ENCODE peak calls at places on chromosomes 7 and 10, in eight cellular contexts. J is A549, V is fibroblast of lung, W is IMR-90, X is hepatocyte, L is uterus, H is aorta, N is AG04450. Z is an unnamed sample.

GRCh38 chr10:50367732-50368131 is 116.4 kb upstream of the ASAH2 start:
- DNase-seq in J (peak), V (peak), N (no peak), X (peak), W (peak), H (no peak), L (no peak), Z (peak)

GRCh38 chr7:48109848-48110663 is 21.0 kb downstream of the UPP1 start:
- DNase-seq in X (peak), W (peak), L (peak), J (peak), H (peak), N (no peak), V (peak), Z (peak)

GRCh38 chr7:74364061-74364460 is 74.9 kb downstream of the CLIP2 start:
- DNase-seq in J (peak), W (no peak), V (no peak), N (no peak), L (no peak), X (no peak), H (no peak), Z (no peak)

GRCh38 chr10:69124558-69125121 is 662 bp downstream of the VPS26A start:
- DNase-seq in J (peak), L (peak), H (peak), X (peak), W (peak), N (peak), V (peak), Z (peak)

GRCh38 chr7:30474485-30474884 is 4.1 kb downstream of the NOD1 start:
- DNase-seq in J (no peak), W (no peak), H (no peak), N (no peak), X (no peak), L (no peak), V (no peak), Z (no peak)

GRCh38 chr7:151993977-151994676 is 31.3 kb upstream of the GALNT11 start:
- DNase-seq in W (no peak), L (no peak), X (no peak), H (no peak), N (no peak), J (no peak), V (peak), Z (no peak)

GRCh38 chr10:132591166-132591971 is 53.8 kb downstream of the INPP5A start:
- DNase-seq in V (peak), H (peak), J (peak), L (no peak), W (peak), N (no peak), X (peak), Z (no peak)

GRCh38 chr7:79610301-79610700 is 156.8 kb upstream of the MAGI2 start:
- DNase-seq in J (no peak), X (no peak), N (no peak), L (no peak), V (no peak), H (no peak), W (peak), Z (no peak)

GRCh38 chr7:131011976-131012375 is 278.0 kb upstream of the KLF14 start:
- DNase-seq in V (peak), X (peak), J (peak), N (peak), L (no peak), W (peak), H (no peak), Z (peak)

GRCh38 chr7:136585954-136586670 is 282.3 kb upstream of the CHRM2 start:
- DNase-seq in N (no peak), W (no peak), J (no peak), V (no peak), H (no peak), X (no peak), L (no peak), Z (no peak)

GRCh38 chr7:2723138-2723850 is 35.3 kb downstream of the AMZ1 start:
- DNase-seq in H (peak), L (no peak), V (no peak), J (no peak), X (no peak), N (no peak), W (no peak), Z (no peak)

GRCh38 chr7:129434172-129434845 is at the start of gene STRIP2:
- DNase-seq in H (peak), W (peak), X (peak), J (peak), L (peak), N (peak), V (peak), Z (peak)

GRCh38 chr7:133629696-133630095 is 376.8 kb downstream of the EXOC4 start:
- DNase-seq in H (no peak), X (no peak), W (peak), J (no peak), L (no peak), V (no peak), N (no peak), Z (no peak)

GRCh38 chr7:27184342-27185012 is 555 bp downstream of the HOXA11 start:
- DNase-seq in N (no peak), H (peak), J (peak), W (peak), L (peak), X (no peak), V (no peak), Z (peak)

GRCh38 chr10:30330512-30331168 is 18.4 kb downstream of the MTPAP start:
- DNase-seq in X (no peak), L (no peak), W (peak), H (no peak), V (peak), N (no peak), J (no peak), Z (no peak)

GRCh38 chr7:155754165-155754564 is 58.1 kb downstream of the SHH start:
- DNase-seq in N (no peak), L (no peak), H (no peak), V (no peak), X (no peak), W (no peak), J (no peak), Z (no peak)

GRCh38 chr7:155752756-155753445 is 59.4 kb downstream of the SHH start:
- DNase-seq in L (no peak), W (no peak), J (no peak), H (no peak), X (no peak), N (no peak), V (no peak), Z (no peak)

GRCh38 chr7:155755026-155755425 is 57.2 kb downstream of the SHH start:
- DNase-seq in V (no peak), W (no peak), H (no peak), X (no peak), N (no peak), J (no peak), L (no peak), Z (no peak)

GRCh38 chr7:155751409-155751808 is 60.9 kb downstream of the SHH start:
- DNase-seq in J (no peak), X (no peak), L (no peak), H (no peak), V (no peak), N (no peak), W (no peak), Z (no peak)

GRCh38 chr7:155753446-155753965 is 58.8 kb downstream of the SHH start:
- DNase-seq in L (no peak), N (no peak), J (no peak), X (no peak), H (no peak), W (no peak), V (no peak), Z (no peak)
- H3K27ac ChIP-seq in L (no peak), N (no peak), J (no peak), X (no peak), H (no peak), W (no peak), V (no peak), Z (no peak)

GRCh38 chr10:63258920-63259678 is 126.0 kb downstream of the NRBF2 start:
- DNase-seq in H (no peak), N (no peak), L (no peak), J (no peak), W (peak), V (peak), X (no peak), Z (no peak)
- H3K4me3 ChIP-seq in H (no peak), N (no peak), L (no peak), J (no peak), W (no peak), V (no peak), X (no peak), Z (no peak)

GRCh38 chr10:125694874-125695273 is 11.9 kb upstream of the TEX36 start:
- DNase-seq in J (peak), V (peak), W (peak), H (no peak), L (no peak), N (peak), X (peak), Z (no peak)
- H3K27ac ChIP-seq in J (peak), V (peak), W (no peak), H (no peak), L (no peak), N (peak), X (no peak), Z (no peak)

GRCh38 chr10:16777473-16778370 is 39.5 kb downstream of the RSU1 start:
- DNase-seq in L (peak), H (no peak), W (peak), N (peak), V (peak), X (peak), J (peak), Z (peak)

GRCh38 chr10:16776896-16777295 is 40.3 kb downstream of the RSU1 start:
- DNase-seq in J (no peak), H (no peak), L (no peak), X (no peak), N (no peak), W (peak), V (no peak), Z (no peak)

GRCh38 chr10:16780338-16780880 is 36.8 kb downstream of the RSU1 start:
- DNase-seq in X (no peak), N (no peak), L (no peak), H (no peak), J (no peak), V (no peak), W (no peak), Z (no peak)

GRCh38 chr10:16779375-16779774 is 37.8 kb downstream of the RSU1 start:
- DNase-seq in L (no peak), W (no peak), N (no peak), H (no peak), J (no peak), X (no peak), V (no peak), Z (peak)
- H3K4me3 ChIP-seq in L (no peak), W (no peak), N (no peak), H (no peak), J (no peak), X (no peak), V (no peak), Z (no peak)

DNA sequence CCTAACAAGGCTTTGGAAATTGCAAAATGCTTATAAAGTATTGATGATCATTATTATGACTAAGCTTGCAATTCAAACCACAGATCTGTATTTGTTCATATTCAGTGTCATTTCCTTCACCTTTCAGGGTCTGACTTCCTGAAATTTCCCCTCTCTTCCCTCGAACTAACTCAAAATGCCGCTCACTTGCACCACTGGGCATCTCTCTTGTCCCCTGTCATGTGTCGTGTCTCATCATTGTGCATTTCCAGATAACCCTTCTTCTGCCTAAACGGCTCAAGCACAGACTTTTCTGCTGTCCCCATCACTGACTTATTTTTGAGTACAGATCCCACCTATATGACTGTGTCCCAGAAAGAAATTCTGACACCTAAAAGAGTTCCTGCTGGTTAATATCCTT is 41.0 kb upstream of the CELF2 start:
- DNase-seq in J (no peak), N (no peak), W (no peak), X (no peak), H (no peak), L (no peak), V (no peak), Z (no peak)
- H3K27ac ChIP-seq in J (no peak), N (no peak), W (no peak), X (no peak), H (no peak), L (no peak), V (no peak), Z (no peak)

DNA sequence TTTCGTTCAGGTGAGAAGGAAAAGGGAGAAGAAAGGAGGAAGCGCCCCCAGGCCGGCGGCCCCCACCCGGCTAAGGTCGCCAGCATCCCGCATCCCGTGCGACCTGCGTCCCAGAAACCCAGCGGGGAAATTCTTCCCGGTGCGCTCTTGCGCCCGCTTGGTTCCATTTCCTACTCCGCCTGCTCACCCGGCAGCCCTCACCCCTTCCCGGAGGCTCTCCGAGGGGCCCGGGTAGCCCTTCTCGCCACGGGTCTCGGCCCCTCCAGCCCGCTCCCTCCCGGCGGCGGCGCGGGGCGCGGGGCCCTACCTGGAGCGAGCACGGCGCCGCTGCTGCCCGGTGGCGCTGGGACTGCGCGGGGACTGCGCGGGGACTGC is at the start of gene PRKCQ:
- DNase-seq in J (peak), N (no peak), W (peak), H (no peak), X (no peak), L (no peak), V (peak), Z (no peak)
- H3K4me3 ChIP-seq in J (peak), N (peak), W (peak), H (peak), X (peak), L (peak), V (peak), Z (peak)

GRCh38 chr10:110535958-110536891 is 31.3 kb upstream of the SMC3 start:
- DNase-seq in L (no peak), X (no peak), J (no peak), V (peak), H (no peak), N (peak), W (peak), Z (peak)
- H3K27ac ChIP-seq in L (no peak), X (no peak), J (peak), V (no peak), H (no peak), N (no peak), W (no peak), Z (no peak)

DNA sequence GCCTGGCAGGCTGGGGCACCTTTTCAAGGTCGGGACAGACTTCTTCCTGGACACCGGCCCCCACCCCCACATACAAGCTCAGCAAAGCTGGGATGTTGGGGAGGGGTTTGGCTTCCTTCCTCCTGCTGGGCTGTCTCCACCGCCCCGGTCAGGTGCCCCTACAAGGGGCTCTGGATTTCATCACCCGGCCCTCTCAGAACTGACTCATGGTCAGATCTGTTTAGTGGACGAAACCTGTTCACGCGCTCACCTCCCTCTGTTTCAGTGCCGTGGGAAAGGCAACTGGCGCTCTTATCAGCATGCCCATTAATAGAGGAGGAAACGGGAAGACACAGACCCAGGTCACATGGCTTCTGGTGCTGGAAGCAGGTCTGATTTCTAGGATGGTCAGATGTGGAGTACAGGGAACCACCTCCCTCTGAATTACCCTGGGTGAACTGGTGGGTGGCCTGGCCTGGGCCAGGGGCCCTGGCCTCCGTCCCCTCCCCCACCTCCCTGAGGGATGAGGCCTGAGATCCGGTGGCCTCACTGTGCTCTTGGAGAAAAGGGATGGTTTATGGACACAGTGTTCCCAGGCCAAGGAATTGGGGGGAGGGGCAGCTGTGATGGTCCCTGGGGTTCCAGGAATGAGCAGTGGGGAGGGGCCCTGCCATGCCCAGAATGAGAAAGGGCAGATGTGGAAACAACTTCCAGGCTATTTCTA is 123.8 kb upstream of the PPIF start:
- DNase-seq in H (no peak), V (peak), L (peak), X (peak), W (peak), N (no peak), J (no peak), Z (no peak)
- H3K4me3 ChIP-seq in H (no peak), V (no peak), L (no peak), X (no peak), W (no peak), N (no peak), J (no peak), Z (no peak)